ENCODE peak calls at places on chromosomes 3 and 15, in seven cellular contexts. One of them, this sample, is unnamed.

GRCh38 chr3:105970283-105970682 is 101.5 kb upstream of the CBLB start:
- DNase-seq in H9: no peak
- DNase-seq in trophoblast cell: peak
- DNase-seq in IMR-90: peak
- DNase-seq in mesenchymal stem cell: peak
- DNase-seq in mesendoderm: peak
- DNase-seq in H1: no peak
- DNase-seq in this sample: no peak

GRCh38 chr3:29720660-29721059 is 439.8 kb downstream of the RBMS3 start:
- DNase-seq in H9: no peak
- DNase-seq in trophoblast cell: no peak
- DNase-seq in IMR-90: no peak
- DNase-seq in H1: no peak
- DNase-seq in mesenchymal stem cell: no peak
- DNase-seq in mesendoderm: no peak
- DNase-seq in this sample: no peak

GRCh38 chr3:150384517-150385212 is 23.4 kb upstream of the TSC22D2 start:
- DNase-seq in trophoblast cell: peak
- DNase-seq in H1: no peak
- DNase-seq in mesendoderm: peak
- DNase-seq in H9: peak
- DNase-seq in IMR-90: peak
- DNase-seq in mesenchymal stem cell: peak
- DNase-seq in this sample: peak

GRCh38 chr15:57421540-57421939 is 45.2 kb downstream of the CGNL1 start:
- DNase-seq in H9: no peak
- DNase-seq in trophoblast cell: no peak
- DNase-seq in mesenchymal stem cell: no peak
- DNase-seq in IMR-90: no peak
- DNase-seq in mesendoderm: no peak
- DNase-seq in H1: peak
- DNase-seq in this sample: no peak

GRCh38 chr15:101063212-101063611 is 144.1 kb downstream of the LRRK1 start:
- DNase-seq in H1: no peak
- DNase-seq in mesenchymal stem cell: no peak
- DNase-seq in IMR-90: no peak
- DNase-seq in trophoblast cell: no peak
- DNase-seq in mesendoderm: no peak
- DNase-seq in H9: peak
- DNase-seq in this sample: no peak

GRCh38 chr15:43085921-43086320 is 19.9 kb downstream of the UBR1 start:
- DNase-seq in mesendoderm: no peak
- DNase-seq in IMR-90: no peak
- DNase-seq in mesenchymal stem cell: no peak
- DNase-seq in trophoblast cell: no peak
- DNase-seq in H9: no peak
- DNase-seq in H1: no peak
- DNase-seq in this sample: no peak

GRCh38 chr3:160006282-160007163 is 17.9 kb downstream of the IL12A start:
- DNase-seq in H1: no peak
- DNase-seq in mesenchymal stem cell: peak
- DNase-seq in trophoblast cell: peak
- DNase-seq in H9: peak
- DNase-seq in mesendoderm: peak
- DNase-seq in IMR-90: peak
- DNase-seq in this sample: peak

GRCh38 chr3:163952499-163952898 is 1125.8 kb downstream of the SI start:
- DNase-seq in IMR-90: no peak
- DNase-seq in trophoblast cell: no peak
- DNase-seq in H1: no peak
- DNase-seq in mesenchymal stem cell: no peak
- DNase-seq in mesendoderm: no peak
- DNase-seq in H9: no peak
- DNase-seq in this sample: no peak

GRCh38 chr15:31274496-31275330 is 51.9 kb upstream of the KLF13 start:
- DNase-seq in trophoblast cell: no peak
- DNase-seq in mesenchymal stem cell: peak
- DNase-seq in IMR-90: peak
- DNase-seq in H9: peak
- DNase-seq in H1: peak
- DNase-seq in mesendoderm: no peak
- DNase-seq in this sample: no peak

GRCh38 chr3:104564045-104564643 is 802.6 kb upstream of the ALCAM start:
- DNase-seq in trophoblast cell: no peak
- DNase-seq in mesendoderm: peak
- DNase-seq in H9: peak
- DNase-seq in mesenchymal stem cell: peak
- DNase-seq in IMR-90: peak
- DNase-seq in H1: peak
- DNase-seq in this sample: no peak

GRCh38 chr3:59313365-59313764 is 263.5 kb upstream of the CFAP20DC start:
- DNase-seq in H1: peak
- DNase-seq in mesendoderm: peak
- DNase-seq in trophoblast cell: no peak
- DNase-seq in H9: peak
- DNase-seq in mesenchymal stem cell: peak
- DNase-seq in IMR-90: peak
- DNase-seq in this sample: no peak

GRCh38 chr15:64851503-64851840 is 9.8 kb downstream of the PLEKHO2 start:
- DNase-seq in trophoblast cell: peak
- DNase-seq in H1: no peak
- DNase-seq in IMR-90: peak
- DNase-seq in mesenchymal stem cell: peak
- DNase-seq in H9: peak
- DNase-seq in mesendoderm: peak
- DNase-seq in this sample: no peak

GRCh38 chr3:189142527-189142926 is 29.2 kb upstream of the TPRG1 start:
- DNase-seq in H9: no peak
- DNase-seq in IMR-90: no peak
- DNase-seq in mesendoderm: peak
- DNase-seq in mesenchymal stem cell: no peak
- DNase-seq in H1: no peak
- DNase-seq in trophoblast cell: no peak
- DNase-seq in this sample: no peak

GRCh38 chr3:197050511-197050910 is 20.9 kb upstream of the MELTF start:
- DNase-seq in mesenchymal stem cell: no peak
- DNase-seq in H9: no peak
- DNase-seq in mesendoderm: no peak
- DNase-seq in H1: no peak
- DNase-seq in trophoblast cell: no peak
- DNase-seq in IMR-90: no peak
- DNase-seq in this sample: no peak

GRCh38 chr3:181613813-181614212 is 97.9 kb upstream of the SOX2 start:
- DNase-seq in trophoblast cell: no peak
- DNase-seq in H9: no peak
- DNase-seq in mesenchymal stem cell: no peak
- DNase-seq in IMR-90: no peak
- DNase-seq in H1: no peak
- DNase-seq in mesendoderm: no peak
- DNase-seq in this sample: no peak

GRCh38 chr3:8621141-8621540 is 23.5 kb downstream of the SSUH2 start:
- DNase-seq in IMR-90: no peak
- DNase-seq in mesendoderm: no peak
- DNase-seq in H1: no peak
- DNase-seq in trophoblast cell: no peak
- DNase-seq in mesenchymal stem cell: no peak
- DNase-seq in H9: no peak
- DNase-seq in this sample: no peak

GRCh38 chr3:8617921-8618320 is 26.7 kb downstream of the SSUH2 start:
- DNase-seq in H9: no peak
- DNase-seq in H1: no peak
- DNase-seq in mesendoderm: no peak
- DNase-seq in mesenchymal stem cell: no peak
- DNase-seq in trophoblast cell: no peak
- DNase-seq in IMR-90: no peak
- DNase-seq in this sample: no peak

GRCh38 chr3:8621872-8622271 is 22.7 kb downstream of the SSUH2 start:
- DNase-seq in H1: no peak
- DNase-seq in trophoblast cell: peak
- DNase-seq in mesenchymal stem cell: peak
- DNase-seq in mesendoderm: no peak
- DNase-seq in IMR-90: peak
- DNase-seq in H9: no peak
- DNase-seq in this sample: no peak

GRCh38 chr3:8619548-8619947 is 25.1 kb downstream of the SSUH2 start:
- DNase-seq in mesendoderm: no peak
- DNase-seq in mesenchymal stem cell: peak
- DNase-seq in IMR-90: peak
- DNase-seq in trophoblast cell: peak
- DNase-seq in H9: no peak
- DNase-seq in H1: no peak
- DNase-seq in this sample: no peak

DNA sequence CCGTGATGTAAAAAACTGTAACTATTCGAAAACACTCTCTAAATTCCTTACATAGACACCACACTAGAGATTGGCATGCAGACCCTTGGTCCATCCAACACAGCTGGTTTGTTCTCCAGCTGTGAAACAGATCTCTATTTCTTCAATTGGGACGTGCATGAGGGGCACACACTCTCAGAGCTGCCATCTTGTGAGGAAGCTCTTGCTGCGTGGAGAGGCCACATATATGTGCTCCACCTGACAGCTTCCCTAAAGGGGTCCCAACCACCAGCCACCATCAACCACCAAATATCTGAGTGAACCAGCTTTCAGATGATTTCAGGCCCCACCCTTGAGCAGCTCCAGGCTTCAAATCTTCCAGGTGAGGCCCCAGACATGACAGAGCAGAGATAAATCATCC is 25.6 kb downstream of the SSUH2 start:
- DNase-seq in trophoblast cell: no peak
- DNase-seq in mesenchymal stem cell: no peak
- DNase-seq in H1: no peak
- DNase-seq in H9: no peak
- DNase-seq in mesendoderm: no peak
- DNase-seq in IMR-90: no peak
- DNase-seq in this sample: no peak
- H3K23ac ChIP-seq in trophoblast cell: no peak
- H3K23ac ChIP-seq in mesenchymal stem cell: no peak
- H3K23ac ChIP-seq in H1: no peak
- H3K23ac ChIP-seq in H9: no peak
- H3K23ac ChIP-seq in mesendoderm: no peak
- H3K23ac ChIP-seq in IMR-90: no peak
- H3K23ac ChIP-seq in this sample: no peak

GRCh38 chr3:129892486-129892856 is 1.0 kb downstream of the TMCC1 start:
- DNase-seq in trophoblast cell: no peak
- DNase-seq in H9: no peak
- DNase-seq in mesenchymal stem cell: no peak
- DNase-seq in IMR-90: no peak
- DNase-seq in H1: no peak
- DNase-seq in mesendoderm: no peak
- DNase-seq in this sample: no peak

GRCh38 chr3:129890125-129890524 is 3.4 kb downstream of the TMCC1 start:
- DNase-seq in trophoblast cell: no peak
- DNase-seq in H1: no peak
- DNase-seq in mesendoderm: no peak
- DNase-seq in mesenchymal stem cell: no peak
- DNase-seq in IMR-90: no peak
- DNase-seq in H9: no peak
- DNase-seq in this sample: no peak

GRCh38 chr3:129888739-129889138 is 4.8 kb downstream of the TMCC1 start:
- DNase-seq in mesendoderm: no peak
- DNase-seq in trophoblast cell: peak
- DNase-seq in H1: no peak
- DNase-seq in H9: no peak
- DNase-seq in mesenchymal stem cell: peak
- DNase-seq in IMR-90: peak
- DNase-seq in this sample: no peak

GRCh38 chr3:129892857-129893615 is 475 bp downstream of the TMCC1 start:
- DNase-seq in mesendoderm: peak
- DNase-seq in trophoblast cell: peak
- DNase-seq in H1: peak
- DNase-seq in H9: peak
- DNase-seq in mesenchymal stem cell: peak
- DNase-seq in IMR-90: no peak
- DNase-seq in this sample: peak

DNA sequence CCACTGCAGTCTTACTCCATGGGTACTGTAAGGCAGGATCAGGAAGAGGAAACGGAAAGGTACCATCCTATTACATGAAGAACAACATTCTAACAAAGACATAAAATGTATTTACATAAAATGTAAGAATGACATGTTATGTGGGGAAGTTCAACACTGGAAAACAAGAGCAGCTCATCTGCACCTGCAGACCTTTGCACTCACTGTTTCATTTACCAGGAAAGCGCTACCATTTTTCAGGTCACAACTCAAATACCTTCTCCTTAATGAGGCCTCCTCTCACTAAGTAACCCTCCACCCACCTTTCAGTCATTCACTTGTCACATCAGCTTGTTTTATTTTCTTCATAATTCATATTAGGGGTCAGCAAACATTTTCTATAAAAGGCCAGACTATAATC is 2.6 kb downstream of the TMCC1 start:
- DNase-seq in mesenchymal stem cell: no peak
- DNase-seq in IMR-90: no peak
- DNase-seq in mesendoderm: no peak
- DNase-seq in H1: no peak
- DNase-seq in trophoblast cell: no peak
- DNase-seq in H9: no peak
- DNase-seq in this sample: no peak
- H3K9ac ChIP-seq in mesenchymal stem cell: no peak
- H3K9ac ChIP-seq in IMR-90: no peak
- H3K9ac ChIP-seq in mesendoderm: no peak
- H3K9ac ChIP-seq in H1: no peak
- H3K9ac ChIP-seq in trophoblast cell: no peak
- H3K9ac ChIP-seq in H9: no peak
- H3K9ac ChIP-seq in this sample: no peak

DNA sequence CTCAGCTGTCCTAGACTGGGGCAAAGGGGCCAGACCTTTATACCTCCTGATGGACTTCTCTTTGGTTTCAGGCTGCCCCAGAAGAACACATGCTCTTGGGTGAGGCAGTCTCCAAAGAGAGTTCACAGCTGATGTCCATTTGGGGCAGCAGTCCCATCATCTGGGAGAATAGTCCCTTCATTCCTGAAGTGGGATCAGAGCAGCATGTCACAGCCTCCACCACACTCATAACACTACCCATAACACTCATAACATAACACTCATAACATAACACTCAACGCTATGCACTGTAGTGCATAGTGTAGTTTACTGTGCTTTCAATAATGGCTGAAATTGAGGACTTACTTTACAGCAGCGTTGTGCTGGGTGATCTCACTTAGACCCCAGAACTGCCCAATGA is 36.7 kb upstream of the PLCL2 start:
- DNase-seq in IMR-90: no peak
- DNase-seq in mesenchymal stem cell: no peak
- DNase-seq in trophoblast cell: no peak
- DNase-seq in mesendoderm: no peak
- DNase-seq in H9: no peak
- DNase-seq in H1: no peak
- DNase-seq in this sample: no peak
- H3K23ac ChIP-seq in IMR-90: no peak
- H3K23ac ChIP-seq in mesenchymal stem cell: no peak
- H3K23ac ChIP-seq in trophoblast cell: no peak
- H3K23ac ChIP-seq in mesendoderm: no peak
- H3K23ac ChIP-seq in H9: no peak
- H3K23ac ChIP-seq in H1: no peak
- H3K23ac ChIP-seq in this sample: no peak

DNA sequence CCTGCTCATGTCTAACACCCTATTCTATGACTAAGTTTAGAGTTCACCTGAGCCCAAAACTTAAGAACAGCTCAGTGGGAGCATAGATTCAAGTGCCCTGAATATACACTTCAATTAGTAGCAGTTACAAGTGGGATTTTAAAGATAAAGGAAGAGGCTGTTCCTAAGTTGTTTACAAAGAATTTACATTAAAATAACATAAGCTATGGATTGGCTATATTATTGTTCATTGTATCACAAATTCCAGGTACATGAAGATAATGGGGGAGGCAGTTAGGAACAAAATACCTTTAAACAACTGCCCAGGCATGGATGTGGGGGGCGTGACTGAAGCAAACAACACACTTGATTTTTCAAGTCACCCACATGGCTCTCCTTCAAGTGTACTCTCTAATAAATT is 52.7 kb downstream of the ROPN1B start:
- DNase-seq in mesendoderm: no peak
- DNase-seq in H9: peak
- DNase-seq in mesenchymal stem cell: no peak
- DNase-seq in IMR-90: no peak
- DNase-seq in H1: no peak
- DNase-seq in trophoblast cell: no peak
- DNase-seq in this sample: no peak
- H3K9ac ChIP-seq in mesendoderm: no peak
- H3K9ac ChIP-seq in H9: no peak
- H3K9ac ChIP-seq in mesenchymal stem cell: no peak
- H3K9ac ChIP-seq in IMR-90: no peak
- H3K9ac ChIP-seq in H1: no peak
- H3K9ac ChIP-seq in trophoblast cell: no peak
- H3K9ac ChIP-seq in this sample: no peak

This sample was measured in neuronal stem cell.